ENCODE peak calls at places on chromosomes 3 and 15, in eight cellular contexts. K is uterus, X is HepG2, G is epithelial cell of esophagus, A is cardiac fibroblast, F is GM10248, W is GM23338, O is lung. L is an unnamed sample.

GRCh38 chr3:129628169-129628522 is 21.7 kb upstream of the PLXND1 start:
- DNase-seq in K (peak), X (no peak), G (no peak), A (no peak), F (no peak), W (no peak), O (no peak), L (no peak)

GRCh38 chr3:141414800-141415462 is 46.6 kb downstream of the ZBTB38 start:
- DNase-seq in K (no peak), X (no peak), G (no peak), A (peak), F (no peak), W (no peak), O (no peak), L (no peak)

GRCh38 chr3:29746163-29746562 is 465.3 kb downstream of the RBMS3 start:
- DNase-seq in K (no peak), X (no peak), G (peak), A (no peak), F (no peak), W (no peak), O (no peak), L (no peak)

GRCh38 chr3:14439501-14440167 is 37.2 kb downstream of the SLC6A6 start:
- DNase-seq in K (peak), X (no peak), G (no peak), A (peak), F (no peak), W (no peak), O (peak), L (no peak)

GRCh38 chr3:10315101-10315500 is 5.8 kb downstream of the SEC13 start:
- DNase-seq in K (no peak), X (no peak), G (no peak), A (no peak), F (no peak), W (no peak), O (no peak), L (no peak)

GRCh38 chr3:43243590-43244587 is 42.5 kb upstream of the SNRK start:
- DNase-seq in K (no peak), X (no peak), G (no peak), A (peak), F (no peak), W (no peak), O (no peak), L (no peak)

GRCh38 chr3:97121386-97121785 is 307.0 kb downstream of the EPHA6 start:
- DNase-seq in K (no peak), X (no peak), G (no peak), A (no peak), F (no peak), W (no peak), O (no peak), L (no peak)

GRCh38 chr3:52331906-52332305 is 15.8 kb downstream of the DNAH1 start:
- DNase-seq in K (no peak), X (no peak), G (no peak), A (no peak), F (no peak), W (no peak), O (no peak), L (no peak)

GRCh38 chr3:101567528-101568317 is 6.1 kb downstream of the TRMT10C start:
- DNase-seq in K (no peak), X (no peak), G (no peak), A (no peak), F (no peak), W (no peak), O (no peak), L (no peak)

GRCh38 chr15:66999046-66999557 is 66.3 kb upstream of the SMAD3 start:
- DNase-seq in K (no peak), X (no peak), G (no peak), A (peak), F (no peak), W (no peak), O (no peak), L (no peak)

DNA sequence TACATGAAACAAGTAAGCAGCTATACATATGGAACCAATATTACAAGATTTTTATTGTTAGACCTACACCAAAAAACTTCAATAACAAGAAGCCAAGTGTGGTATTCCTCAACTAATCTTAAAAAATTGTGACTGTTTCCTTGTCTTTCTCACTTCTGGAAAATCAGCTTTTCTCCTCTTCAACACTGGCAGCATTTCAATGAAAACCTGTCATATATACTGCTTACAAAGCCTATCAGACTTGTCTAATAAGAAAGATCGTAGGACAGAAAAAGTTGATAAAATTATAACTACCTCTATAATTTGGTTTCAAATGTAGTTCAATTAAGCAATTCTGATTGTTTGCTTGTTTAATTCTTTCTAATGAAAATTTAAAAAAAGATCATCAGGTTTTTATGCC is 55.1 kb downstream of the CBLB start:
- DNase-seq in K (no peak), X (no peak), G (no peak), A (no peak), F (no peak), W (no peak), O (no peak), L (no peak)
- TF ChIP-seq CTCF in K (no peak), X (no peak), G (no peak), A (no peak), F (no peak), W (no peak), O (no peak), L (no peak)

GRCh38 chr3:123375014-123375940 is 73.6 kb downstream of the ADCY5 start:
- DNase-seq in K (no peak), X (no peak), G (no peak), A (no peak), F (no peak), W (peak), O (no peak), L (no peak)
- TF ChIP-seq CTCF in K (no peak), X (no peak), G (no peak), A (no peak), F (no peak), W (peak), O (no peak), L (no peak)

GRCh38 chr3:185934726-185935464 is 2.9 kb downstream of the TRA2B start:
- DNase-seq in K (no peak), X (no peak), G (no peak), A (peak), F (no peak), W (no peak), O (no peak), L (no peak)

GRCh38 chr3:185936814-185937688 is 763 bp downstream of the TRA2B start:
- DNase-seq in K (peak), X (peak), G (peak), A (peak), F (peak), W (peak), O (peak), L (peak)

GRCh38 chr3:185939721-185940120 is 1.9 kb upstream of the TRA2B start:
- DNase-seq in K (no peak), X (no peak), G (peak), A (no peak), F (no peak), W (no peak), O (no peak), L (no peak)

GRCh38 chr3:185935465-185936263 is 2.1 kb downstream of the TRA2B start:
- DNase-seq in K (no peak), X (no peak), G (no peak), A (peak), F (no peak), W (no peak), O (no peak), L (no peak)

GRCh38 chr3:185937689-185938374 is at the start of gene TRA2B:
- DNase-seq in K (peak), X (peak), G (peak), A (peak), F (peak), W (peak), O (peak), L (peak)
- TF ChIP-seq CTCF in K (peak), X (peak), G (peak), A (peak), F (peak), W (peak), O (no peak), L (no peak)

GRCh38 chr3:140096037-140096436 is 161.1 kb downstream of the CLSTN2 start:
- DNase-seq in K (no peak), X (no peak), G (no peak), A (no peak), F (no peak), W (no peak), O (no peak), L (no peak)

GRCh38 chr3:140091143-140091542 is 156.2 kb downstream of the CLSTN2 start:
- DNase-seq in K (no peak), X (no peak), G (no peak), A (no peak), F (no peak), W (no peak), O (no peak), L (no peak)

GRCh38 chr3:140089403-140090072 is 154.6 kb downstream of the CLSTN2 start:
- DNase-seq in K (no peak), X (no peak), G (no peak), A (no peak), F (no peak), W (peak), O (no peak), L (no peak)

GRCh38 chr3:140093742-140094141 is 158.8 kb downstream of the CLSTN2 start:
- DNase-seq in K (peak), X (no peak), G (peak), A (peak), F (no peak), W (no peak), O (peak), L (no peak)

DNA sequence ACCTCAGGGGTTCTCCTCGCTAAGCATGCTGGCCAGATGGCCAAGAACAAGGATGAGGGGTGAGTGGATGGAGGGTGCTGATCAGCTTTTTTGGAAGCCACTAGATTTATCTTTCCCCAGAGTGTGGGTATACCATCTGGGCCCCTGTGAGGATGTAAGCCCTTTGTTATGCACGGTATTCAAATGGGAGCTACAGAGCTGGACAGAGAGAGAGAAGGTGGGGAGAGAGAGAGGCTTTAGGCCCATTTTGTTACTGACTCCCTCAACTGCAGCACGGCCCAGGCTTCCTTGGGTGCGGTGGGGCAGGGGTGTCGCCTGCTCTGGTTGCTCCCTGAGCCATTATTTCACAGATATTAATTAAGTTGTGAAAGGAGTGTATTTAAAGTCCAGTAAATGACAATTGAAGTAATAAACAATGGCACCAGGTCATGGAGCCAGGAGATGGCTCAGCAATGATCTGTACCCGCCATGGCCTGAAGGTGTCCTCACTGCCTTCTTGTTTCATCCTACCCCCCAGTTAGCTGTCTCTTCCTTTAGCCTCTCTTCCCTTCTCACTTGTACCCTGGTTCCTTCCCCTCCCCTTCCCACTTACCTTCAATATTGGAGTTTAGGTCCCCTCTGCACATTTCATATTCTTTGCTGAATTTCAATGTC is 158.0 kb downstream of the CLSTN2 start:
- DNase-seq in K (no peak), X (no peak), G (no peak), A (no peak), F (peak), W (peak), O (no peak), L (peak)
- TF ChIP-seq CTCF in K (no peak), X (peak), G (no peak), A (no peak), F (peak), W (peak), O (no peak), L (peak)

L was measured in GM13976.